ENCODE peak calls at places on chromosomes 6 and 20, in four cellular contexts. Q is epithelial cell of esophagus, I is left lung, F is fibroblast of pulmonary artery. Y is an unnamed sample.

GRCh38 chr6:34529665-34530327 is 26.3 kb downstream of the SPDEF start:
- DNase-seq in F (no peak), I (no peak), Q (peak), Y (no peak)

GRCh38 chr20:17871181-17871580 is 97.4 kb downstream of the SNX5 start:
- DNase-seq in F (peak), I (no peak), Q (no peak), Y (no peak)

GRCh38 chr20:44200983-44201382 is 9.6 kb downstream of the OSER1 start:
- DNase-seq in Q (no peak), F (no peak), I (no peak), Y (no peak)

GRCh38 chr6:144757730-144758129 is 472.6 kb downstream of the UTRN start:
- DNase-seq in F (no peak), Q (no peak), I (no peak), Y (no peak)

GRCh38 chr6:169380493-169380892 is 126.8 kb upstream of the THBS2 start:
- DNase-seq in Q (no peak), I (no peak), F (no peak), Y (no peak)

GRCh38 chr6:36608788-36609563 is 14.8 kb downstream of the SRSF3 start:
- DNase-seq in I (no peak), Q (no peak), F (no peak), Y (no peak)

GRCh38 chr6:78942451-78942850 is 75.1 kb downstream of the IRAK1BP1 start:
- DNase-seq in Q (peak), F (peak), I (no peak), Y (no peak)

GRCh38 chr20:11394145-11394833 is 523.4 kb upstream of the BTBD3 start:
- DNase-seq in I (no peak), Q (peak), F (peak), Y (no peak)

GRCh38 chr6:169172435-169172834 is 81.2 kb downstream of the THBS2 start:
- DNase-seq in Q (peak), I (no peak), F (peak), Y (no peak)

DNA sequence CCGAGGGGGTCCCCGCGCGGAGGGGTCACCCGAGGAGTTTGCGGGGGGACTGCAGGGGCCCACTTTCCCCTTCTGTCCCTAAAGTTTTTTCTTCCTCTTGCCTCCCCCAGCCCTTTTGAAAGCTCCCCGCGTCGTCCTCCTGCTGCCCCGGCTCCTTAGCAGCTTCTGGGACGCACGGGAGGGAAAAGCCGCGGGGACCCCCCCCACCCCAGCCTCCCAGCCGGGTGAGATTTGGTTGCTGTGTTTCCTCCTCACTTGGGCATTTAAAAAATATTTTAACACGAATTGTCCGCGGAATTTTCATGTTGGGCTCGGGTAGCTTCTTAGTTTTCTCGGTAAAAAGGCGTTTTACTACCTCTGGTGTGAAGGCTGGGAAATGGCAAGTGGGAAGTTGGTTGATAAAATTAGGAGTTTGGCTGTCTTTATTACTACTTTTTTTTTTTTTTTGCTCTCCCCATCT is 614 bp downstream of the NCOA3 start:
- DNase-seq in I (peak), F (peak), Q (no peak), Y (no peak)
- TF ChIP-seq CTCF in I (no peak), F (no peak), Q (no peak), Y (no peak)

GRCh38 chr6:156942266-156942665 is 165.1 kb downstream of the ARID1B start:
- DNase-seq in I (no peak), F (no peak), Q (no peak), Y (no peak)
- TF ChIP-seq CTCF in I (no peak), F (no peak), Q (no peak), Y (no peak)

DNA sequence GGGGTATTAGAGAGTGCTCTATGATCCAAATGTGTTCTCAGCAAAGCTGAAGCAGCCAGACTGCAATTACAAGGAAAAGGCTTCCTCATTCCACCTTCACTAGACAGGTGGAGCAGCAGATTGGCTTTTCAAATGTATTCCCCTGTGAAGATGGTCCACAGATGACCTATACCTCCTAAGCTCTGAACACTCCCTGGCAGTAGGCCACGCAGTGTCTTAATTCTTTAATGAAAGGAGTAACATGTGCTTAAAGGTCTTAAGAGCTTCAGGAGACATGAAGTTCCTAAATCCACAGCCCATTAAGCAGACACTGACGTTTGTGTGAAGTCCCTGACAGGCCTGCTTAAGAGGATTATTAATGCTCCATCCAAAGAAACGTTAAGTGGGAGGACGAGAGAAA is 138.9 kb upstream of the NUP153 start:
- DNase-seq in Q (no peak), F (no peak), I (no peak), Y (no peak)
- TF ChIP-seq CTCF in Q (no peak), F (no peak), I (no peak), Y (no peak)

GRCh38 chr6:80543598-80544181 is 437.2 kb downstream of the BCKDHB start:
- DNase-seq in I (no peak), Q (peak), F (peak), Y (no peak)
- TF ChIP-seq CTCF in I (no peak), Q (no peak), F (peak), Y (no peak)

GRCh38 chr6:48085131-48085741 is 25.8 kb downstream of the PTCHD4 start:
- DNase-seq in Q (no peak), I (no peak), F (no peak), Y (no peak)

GRCh38 chr6:48092550-48093217 is 18.3 kb downstream of the PTCHD4 start:
- DNase-seq in F (no peak), I (no peak), Q (no peak), Y (no peak)

GRCh38 chr6:48086187-48086586 is 24.8 kb downstream of the PTCHD4 start:
- DNase-seq in I (no peak), Q (no peak), F (no peak), Y (no peak)

GRCh38 chr6:48084201-48084600 is 26.8 kb downstream of the PTCHD4 start:
- DNase-seq in I (no peak), Q (no peak), F (peak), Y (no peak)

DNA sequence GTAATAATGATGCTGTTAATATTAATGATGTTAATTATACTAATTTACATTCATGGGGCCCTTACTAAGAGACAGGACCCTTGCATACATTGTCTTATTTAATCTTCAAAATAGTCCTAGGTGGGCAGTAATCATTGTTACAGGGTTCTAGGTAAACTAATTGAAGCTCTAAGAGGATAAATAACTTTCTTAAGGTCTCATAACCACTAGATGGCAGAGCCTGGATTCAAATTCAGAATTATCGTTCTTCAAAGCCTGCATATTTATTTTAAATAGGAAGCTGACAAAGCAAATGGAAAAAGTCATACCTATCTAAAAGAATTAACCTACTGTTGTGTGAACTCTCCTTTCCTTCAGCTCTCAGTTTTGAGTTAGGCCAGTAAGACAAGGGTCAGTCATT is 23.5 kb downstream of the PTCHD4 start:
- DNase-seq in F (peak), Q (peak), I (no peak), Y (no peak)
- TF ChIP-seq CTCF in F (peak), Q (peak), I (no peak), Y (no peak)

GRCh38 chr20:2417142-2417541 is 36.4 kb downstream of the TGM6 start:
- DNase-seq in F (no peak), I (no peak), Q (no peak), Y (no peak)
- TF ChIP-seq CTCF in F (no peak), I (no peak), Q (no peak), Y (no peak)

GRCh38 chr6:154500769-154501171 is 9.7 kb downstream of the CNKSR3 start:
- DNase-seq in Q (no peak), F (no peak), I (no peak), Y (no peak)
- TF ChIP-seq CTCF in Q (peak), F (peak), I (no peak), Y (no peak)

GRCh38 chr6:33273924-33274902 is 2.3 kb downstream of the RPS18 start:
- DNase-seq in F (no peak), I (no peak), Q (no peak), Y (no peak)

GRCh38 chr6:33272358-33273128 is 668 bp downstream of the RPS18 start:
- DNase-seq in I (no peak), Q (no peak), F (no peak), Y (no peak)

GRCh38 chr6:33271608-33272357 is at the start of the genes RPS18 and VPS52:
- DNase-seq in F (peak), I (peak), Q (peak), Y (peak)

GRCh38 chr6:33273129-33273923 is 1.5 kb downstream of the RPS18 start:
- DNase-seq in Q (no peak), F (no peak), I (no peak), Y (no peak)

GRCh38 chr6:33271098-33271607 is 523 bp downstream of the VPS52 start:
- DNase-seq in F (peak), Q (no peak), I (no peak), Y (no peak)
- TF ChIP-seq CTCF in F (no peak), Q (no peak), I (no peak), Y (no peak)